ENCODE peak calls at places on chromosome 21, in ten cellular contexts. Y is lower lobe of right lung, T is fibroblast of lung, Z is heart left ventricle, U is endodermal cell, V is transverse colon, N is AG04450, B is cardiac muscle cell, P is body of pancreas, X is thoracic aorta. R is an unnamed sample. For H3K9me3, the result is how much of the 10 kb centered on the place peaks cover.

GRCh38 chr21:17612023-17612564 is 607 bp downstream of the BTG3 start:
- DNase-seq in Z (peak), V (peak), P (peak), Y (peak), T (peak), B (peak), N (no peak), X (no peak), U (peak), R (peak)

GRCh38 chr21:15839026-15839425 is 109.2 kb downstream of the USP25 start:
- DNase-seq in U (no peak), P (no peak), Z (no peak), X (no peak), T (peak), V (no peak), N (no peak), Y (no peak), B (no peak), R (no peak)

GRCh38 chr21:33586927-33587326 is 1.6 kb downstream of the DONSON start:
- DNase-seq in U (no peak), B (no peak), V (no peak), X (no peak), Y (no peak), P (no peak), T (no peak), N (no peak), Z (no peak), R (no peak)

GRCh38 chr21:42523941-42524340 is 10.3 kb downstream of the SLC37A1 start:
- DNase-seq in N (no peak), U (no peak), Z (no peak), X (no peak), B (no peak), V (no peak), P (no peak), Y (peak), T (no peak), R (no peak)

GRCh38 chr21:37939251-37939650 is 23.0 kb upstream of the KCNJ6 start:
- DNase-seq in B (no peak), T (no peak), N (no peak), Z (no peak), P (no peak), X (no peak), Y (no peak), V (peak), U (no peak), R (no peak)

GRCh38 chr21:32562426-32562825 is 22.9 kb downstream of the TCP10L start:
- DNase-seq in V (peak), T (peak), U (peak), X (peak), N (no peak), Y (no peak), B (peak), Z (no peak), P (peak), R (no peak)

GRCh38 chr21:33286600-33287456 is 20.7 kb downstream of the IL10RB start:
- DNase-seq in V (peak), B (no peak), T (peak), U (no peak), Y (no peak), P (peak), N (no peak), Z (no peak), X (no peak), R (no peak)

GRCh38 chr21:41932576-41933258 is 21.1 kb downstream of the C2CD2 start:
- DNase-seq in Y (peak), Z (no peak), P (no peak), U (no peak), X (no peak), B (no peak), N (no peak), T (peak), V (no peak), R (no peak)

GRCh38 chr21:46211786-46212720 is 16.5 kb downstream of the LSS start:
- DNase-seq in P (no peak), X (no peak), Y (peak), N (no peak), V (no peak), T (no peak), U (peak), Z (peak), B (no peak), R (no peak)

GRCh38 chr21:41885341-41886024 is 6.3 kb upstream of the PRDM15 start:
- DNase-seq in P (peak), N (no peak), Y (no peak), X (no peak), V (no peak), B (peak), Z (no peak), T (peak), U (no peak), R (no peak)

GRCh38 chr21:27026501-27026900 is 59.6 kb upstream of the ADAMTS5 start:
- DNase-seq in Y (no peak), T (peak), N (no peak), B (no peak), U (peak), Z (no peak), V (no peak), X (no peak), P (no peak), R (no peak)

GRCh38 chr21:37463083-37463780 is 96.7 kb downstream of the DYRK1A start:
- DNase-seq in N (peak), P (peak), V (no peak), U (peak), Y (no peak), X (no peak), T (peak), B (no peak), Z (no peak), R (no peak)

GRCh38 chr21:45801129-45801735 is 157.7 kb downstream of the PCBP3 start:
- DNase-seq in Z (no peak), Y (peak), N (no peak), U (no peak), X (no peak), T (no peak), B (no peak), P (no peak), V (no peak), R (no peak)

GRCh38 chr21:38806153-38806941 is 618 bp downstream of the ETS2 start:
- DNase-seq in T (peak), U (peak), Y (peak), V (peak), B (peak), N (no peak), X (no peak), P (no peak), Z (peak), R (peak)

GRCh38 chr21:38140192-38140905 is 116.4 kb upstream of the KCNJ15 start:
- DNase-seq in B (no peak), P (peak), X (no peak), Y (peak), U (no peak), N (no peak), Z (peak), V (no peak), T (peak), R (no peak)

GRCh38 chr21:44838951-44839350 is 21.1 kb upstream of the SUMO3 start:
- DNase-seq in Z (no peak), V (no peak), U (no peak), T (no peak), P (no peak), Y (no peak), X (no peak), B (no peak), N (no peak), R (peak)

GRCh38 chr21:41851090-41851790 is 27.9 kb downstream of the PRDM15 start:
- DNase-seq in T (no peak), Y (no peak), Z (no peak), P (no peak), N (no peak), X (no peak), B (peak), V (no peak), U (no peak), R (peak)

GRCh38 chr21:15192243-15192642 is 127.4 kb upstream of the NRIP1 start:
- DNase-seq in U (no peak), Z (no peak), X (no peak), V (no peak), T (no peak), Y (no peak), B (no peak), N (no peak), P (no peak), R (no peak)

GRCh38 chr21:32278068-32278467 is 781 bp downstream of the MIS18A start:
- DNase-seq in N (no peak), U (no peak), P (no peak), Z (no peak), T (no peak), X (no peak), V (no peak), Y (no peak), B (peak), R (no peak)

GRCh38 chr21:44289381-44290010 is 3.8 kb downstream of the AIRE start:
- DNase-seq in U (no peak), Y (no peak), V (no peak), Z (peak), X (no peak), T (no peak), P (no peak), B (no peak), N (no peak), R (peak)

GRCh38 chr21:20311388-20311787 is 686.8 kb upstream of the NCAM2 start:
- DNase-seq in T (no peak), V (no peak), X (no peak), B (no peak), N (no peak), P (no peak), Y (no peak), Z (no peak), U (no peak), R (no peak)

GRCh38 chr21:20313013-20313412 is 685.2 kb upstream of the NCAM2 start:
- DNase-seq in N (no peak), U (no peak), B (no peak), T (no peak), Z (no peak), X (no peak), Y (no peak), V (no peak), P (no peak), R (no peak)

GRCh38 chr21:20315044-20315443 is 683.2 kb upstream of the NCAM2 start:
- DNase-seq in B (no peak), P (no peak), Y (no peak), X (no peak), T (no peak), N (no peak), V (no peak), Z (no peak), U (no peak), R (no peak)
- H3K9me3 ChIP-seq in B (under half), P (under half), Y (under half), X (under half), T (under half), N (under half), V (under half), Z (under half), U (under half), R (under half)

DNA sequence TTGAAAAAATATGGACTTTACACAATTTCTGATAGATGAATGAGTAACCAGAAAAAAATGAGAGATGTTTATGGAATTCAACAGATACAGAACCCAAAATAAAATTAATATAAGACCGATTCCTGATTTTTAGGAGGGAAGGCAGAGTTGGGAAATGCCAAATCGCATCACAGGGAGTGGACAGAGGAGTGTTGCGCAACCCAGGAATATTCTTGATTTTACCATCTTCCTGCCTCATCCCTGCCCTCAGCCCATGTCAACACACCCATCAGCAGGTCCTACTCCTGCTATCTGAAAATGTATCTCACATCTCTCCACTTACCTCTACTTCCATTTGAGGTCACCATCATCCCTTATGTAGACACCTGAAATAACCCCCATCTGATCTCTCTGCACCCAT is 221.0 kb downstream of the DSCAM start:
- DNase-seq in V (no peak), X (no peak), Y (no peak), B (no peak), P (no peak), N (no peak), U (no peak), T (no peak), Z (no peak), R (no peak)
- H3K9me3 ChIP-seq in V (under half), X (under half), Y (under half), B (under half), P (under half), N (under half), U (under half), T (under half), Z (under half), R (under half)

GRCh38 chr21:30942192-30942591 is 60.8 kb upstream of the KRTAP11-1 start:
- DNase-seq in U (no peak), Y (no peak), T (no peak), P (no peak), X (no peak), N (no peak), Z (no peak), V (no peak), B (no peak), R (no peak)
- H3K9me3 ChIP-seq in U (under half), Y (under half), T (under half), P (under half), X (under half), N (under half), Z (under half), V (under half), B (under half), R (under half)

GRCh38 chr21:7947422-7947821 is 2574.0 kb upstream of the TPTE start:
- DNase-seq in V (no peak), P (no peak), N (no peak), T (no peak), Y (no peak), B (no peak), X (no peak), U (no peak), Z (no peak), R (no peak)

GRCh38 chr21:7957713-7958064 is 2563.7 kb upstream of the TPTE start:
- DNase-seq in B (no peak), N (no peak), P (no peak), Y (no peak), X (no peak), Z (no peak), U (no peak), T (no peak), V (no peak), R (no peak)

GRCh38 chr21:7951854-7952519 is 2569.4 kb upstream of the TPTE start:
- DNase-seq in X (no peak), N (no peak), T (no peak), Z (no peak), Y (no peak), P (no peak), B (no peak), U (no peak), V (no peak), R (no peak)

GRCh38 chr21:7952648-7953047 is 2568.7 kb upstream of the TPTE start:
- DNase-seq in U (no peak), Y (no peak), V (no peak), X (no peak), N (no peak), T (no peak), Z (no peak), P (no peak), B (no peak), R (no peak)

DNA sequence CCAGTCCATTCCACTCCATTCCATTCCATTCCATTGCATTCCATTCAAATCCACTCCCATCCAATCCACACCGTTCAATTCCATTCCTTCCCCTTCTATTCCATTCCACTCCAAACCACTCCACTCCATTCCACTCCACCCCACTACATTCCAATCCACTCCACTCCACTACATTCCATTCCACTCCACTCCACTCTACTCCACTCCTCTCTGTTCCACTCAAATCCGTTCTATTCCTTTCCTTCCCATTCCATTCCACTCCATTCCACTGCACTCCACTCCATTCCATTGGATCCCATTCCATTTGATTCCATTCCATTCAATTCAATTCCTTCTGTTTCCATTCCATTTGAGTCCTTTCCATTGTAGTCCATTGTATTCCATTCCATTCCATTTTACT is 2568.3 kb upstream of the TPTE start:
- DNase-seq in P (no peak), V (no peak), Z (no peak), T (no peak), X (no peak), B (no peak), Y (no peak), N (no peak), U (no peak), R (no peak)
- H3K9me3 ChIP-seq in P (half or more), V (half or more), Z (half or more), T (under half), X (half or more), B (half or more), Y (half or more), N (half or more), U (under half), R (under half)

GRCh38 chr21:19326581-19327319 is 923.2 kb upstream of the TMPRSS15 start:
- DNase-seq in U (no peak), Z (no peak), B (no peak), X (no peak), Y (no peak), P (no peak), T (no peak), V (no peak), N (no peak), R (no peak)
- H3K9me3 ChIP-seq in U (under half), Z (under half), B (under half), X (under half), Y (under half), P (under half), T (under half), V (under half), N (under half), R (under half)

R was measured in left lung.